ENCODE peak calls at places on chromosome 10, in eight cellular contexts. One of them, this sample, is unnamed.

GRCh38 chr10:60348982-60349381 is 40.7 kb downstream of the ANK3 start:
- DNase-seq in NCI-H2171 treated with DMSO at 0.1 percent for 48 hours: no peak
- DNase-seq in BJ: no peak
- DNase-seq in small intestine: no peak
- DNase-seq in activated naive CD4-positive, alpha-beta T cell: no peak
- DNase-seq in pancreas: no peak
- DNase-seq in mammary epithelial cell: no peak
- DNase-seq in T-helper 2 cell: no peak
- DNase-seq in this sample: no peak

GRCh38 chr10:49174926-49175500 is 13.2 kb downstream of the TMEM273 start:
- DNase-seq in NCI-H2171 treated with DMSO at 0.1 percent for 48 hours: no peak
- DNase-seq in BJ: no peak
- DNase-seq in small intestine: no peak
- DNase-seq in activated naive CD4-positive, alpha-beta T cell: no peak
- DNase-seq in pancreas: no peak
- DNase-seq in mammary epithelial cell: no peak
- DNase-seq in T-helper 2 cell: no peak
- DNase-seq in this sample: no peak

GRCh38 chr10:29908977-29909376 is 150.4 kb downstream of the JCAD start:
- DNase-seq in NCI-H2171 treated with DMSO at 0.1 percent for 48 hours: peak
- DNase-seq in BJ: no peak
- DNase-seq in small intestine: no peak
- DNase-seq in activated naive CD4-positive, alpha-beta T cell: no peak
- DNase-seq in pancreas: no peak
- DNase-seq in mammary epithelial cell: peak
- DNase-seq in T-helper 2 cell: no peak
- DNase-seq in this sample: no peak

GRCh38 chr10:125521721-125522680 is 161.0 kb downstream of the TEX36 start:
- DNase-seq in NCI-H2171 treated with DMSO at 0.1 percent for 48 hours: no peak
- DNase-seq in BJ: no peak
- DNase-seq in small intestine: no peak
- DNase-seq in activated naive CD4-positive, alpha-beta T cell: no peak
- DNase-seq in pancreas: no peak
- DNase-seq in mammary epithelial cell: no peak
- DNase-seq in T-helper 2 cell: no peak
- DNase-seq in this sample: peak

GRCh38 chr10:9762966-9763656 is 1254.6 kb upstream of the CELF2 start:
- DNase-seq in NCI-H2171 treated with DMSO at 0.1 percent for 48 hours: no peak
- DNase-seq in BJ: peak
- DNase-seq in small intestine: no peak
- DNase-seq in activated naive CD4-positive, alpha-beta T cell: no peak
- DNase-seq in pancreas: no peak
- DNase-seq in mammary epithelial cell: no peak
- DNase-seq in T-helper 2 cell: no peak
- DNase-seq in this sample: no peak

GRCh38 chr10:133058267-133059092 is 29.2 kb upstream of the ADGRA1 start:
- DNase-seq in NCI-H2171 treated with DMSO at 0.1 percent for 48 hours: no peak
- DNase-seq in BJ: no peak
- DNase-seq in small intestine: no peak
- DNase-seq in activated naive CD4-positive, alpha-beta T cell: no peak
- DNase-seq in pancreas: no peak
- DNase-seq in mammary epithelial cell: no peak
- DNase-seq in T-helper 2 cell: no peak
- DNase-seq in this sample: no peak

GRCh38 chr10:50394832-50395231 is 143.5 kb upstream of the ASAH2 start:
- DNase-seq in NCI-H2171 treated with DMSO at 0.1 percent for 48 hours: no peak
- DNase-seq in BJ: no peak
- DNase-seq in small intestine: peak
- DNase-seq in activated naive CD4-positive, alpha-beta T cell: no peak
- DNase-seq in pancreas: no peak
- DNase-seq in mammary epithelial cell: peak
- DNase-seq in T-helper 2 cell: no peak
- DNase-seq in this sample: no peak

GRCh38 chr10:84026821-84027257 is 112.5 kb upstream of the GHITM start:
- DNase-seq in NCI-H2171 treated with DMSO at 0.1 percent for 48 hours: peak
- DNase-seq in BJ: no peak
- DNase-seq in small intestine: peak
- DNase-seq in activated naive CD4-positive, alpha-beta T cell: no peak
- DNase-seq in pancreas: no peak
- DNase-seq in mammary epithelial cell: no peak
- DNase-seq in T-helper 2 cell: no peak
- DNase-seq in this sample: peak

GRCh38 chr10:71694567-71694968 is 25.0 kb downstream of the C10orf105 start:
- DNase-seq in NCI-H2171 treated with DMSO at 0.1 percent for 48 hours: no peak
- DNase-seq in BJ: no peak
- DNase-seq in small intestine: peak
- DNase-seq in activated naive CD4-positive, alpha-beta T cell: no peak
- DNase-seq in pancreas: peak
- DNase-seq in mammary epithelial cell: no peak
- DNase-seq in T-helper 2 cell: no peak
- DNase-seq in this sample: no peak

GRCh38 chr10:79431891-79432831 is 13.3 kb downstream of the ZCCHC24 start:
- DNase-seq in NCI-H2171 treated with DMSO at 0.1 percent for 48 hours: no peak
- DNase-seq in BJ: no peak
- DNase-seq in small intestine: no peak
- DNase-seq in activated naive CD4-positive, alpha-beta T cell: no peak
- DNase-seq in pancreas: no peak
- DNase-seq in mammary epithelial cell: no peak
- DNase-seq in T-helper 2 cell: no peak
- DNase-seq in this sample: no peak

GRCh38 chr10:54577682-54578081 is 223.3 kb downstream of the PCDH15 start:
- DNase-seq in NCI-H2171 treated with DMSO at 0.1 percent for 48 hours: no peak
- DNase-seq in BJ: no peak
- DNase-seq in small intestine: no peak
- DNase-seq in activated naive CD4-positive, alpha-beta T cell: no peak
- DNase-seq in pancreas: no peak
- DNase-seq in mammary epithelial cell: no peak
- DNase-seq in T-helper 2 cell: no peak
- DNase-seq in this sample: no peak

GRCh38 chr10:74055383-74056065 is 57.6 kb downstream of the VCL start:
- DNase-seq in NCI-H2171 treated with DMSO at 0.1 percent for 48 hours: no peak
- DNase-seq in BJ: no peak
- DNase-seq in small intestine: no peak
- DNase-seq in activated naive CD4-positive, alpha-beta T cell: no peak
- DNase-seq in pancreas: no peak
- DNase-seq in mammary epithelial cell: no peak
- DNase-seq in T-helper 2 cell: no peak
- DNase-seq in this sample: no peak

GRCh38 chr10:79051766-79052165 is 17.0 kb upstream of the ZMIZ1 start:
- DNase-seq in NCI-H2171 treated with DMSO at 0.1 percent for 48 hours: no peak
- DNase-seq in BJ: no peak
- DNase-seq in small intestine: no peak
- DNase-seq in activated naive CD4-positive, alpha-beta T cell: no peak
- DNase-seq in pancreas: peak
- DNase-seq in mammary epithelial cell: no peak
- DNase-seq in T-helper 2 cell: no peak
- DNase-seq in this sample: no peak

GRCh38 chr10:51092402-51092801 is 18.1 kb downstream of the PRKG1 start:
- DNase-seq in NCI-H2171 treated with DMSO at 0.1 percent for 48 hours: no peak
- DNase-seq in BJ: no peak
- DNase-seq in small intestine: no peak
- DNase-seq in activated naive CD4-positive, alpha-beta T cell: no peak
- DNase-seq in pancreas: peak
- DNase-seq in mammary epithelial cell: no peak
- DNase-seq in T-helper 2 cell: no peak
- DNase-seq in this sample: no peak

GRCh38 chr10:34862892-34863291 is 47.8 kb upstream of the PARD3 start:
- DNase-seq in NCI-H2171 treated with DMSO at 0.1 percent for 48 hours: no peak
- DNase-seq in BJ: no peak
- DNase-seq in small intestine: peak
- DNase-seq in activated naive CD4-positive, alpha-beta T cell: no peak
- DNase-seq in pancreas: no peak
- DNase-seq in mammary epithelial cell: no peak
- DNase-seq in T-helper 2 cell: no peak
- DNase-seq in this sample: no peak

GRCh38 chr10:123926401-123927264 is 35.0 kb upstream of the CPXM2 start:
- DNase-seq in NCI-H2171 treated with DMSO at 0.1 percent for 48 hours: peak
- DNase-seq in BJ: no peak
- DNase-seq in small intestine: no peak
- DNase-seq in activated naive CD4-positive, alpha-beta T cell: no peak
- DNase-seq in pancreas: no peak
- DNase-seq in mammary epithelial cell: peak
- DNase-seq in T-helper 2 cell: no peak
- DNase-seq in this sample: no peak

GRCh38 chr10:130013263-130013937 is 49.3 kb upstream of the EBF3 start:
- DNase-seq in NCI-H2171 treated with DMSO at 0.1 percent for 48 hours: no peak
- DNase-seq in BJ: no peak
- DNase-seq in small intestine: no peak
- DNase-seq in activated naive CD4-positive, alpha-beta T cell: no peak
- DNase-seq in pancreas: no peak
- DNase-seq in mammary epithelial cell: no peak
- DNase-seq in T-helper 2 cell: no peak
- DNase-seq in this sample: no peak

GRCh38 chr10:117005454-117006055 is 568 bp upstream of the SHTN1 start:
- DNase-seq in NCI-H2171 treated with DMSO at 0.1 percent for 48 hours: peak
- DNase-seq in BJ: no peak
- DNase-seq in small intestine: peak
- DNase-seq in activated naive CD4-positive, alpha-beta T cell: no peak
- DNase-seq in pancreas: peak
- DNase-seq in mammary epithelial cell: peak
- DNase-seq in T-helper 2 cell: no peak
- DNase-seq in this sample: peak

GRCh38 chr10:110641256-110641655 is 2.9 kb upstream of the RBM20 start:
- DNase-seq in NCI-H2171 treated with DMSO at 0.1 percent for 48 hours: peak
- DNase-seq in BJ: no peak
- DNase-seq in small intestine: peak
- DNase-seq in activated naive CD4-positive, alpha-beta T cell: no peak
- DNase-seq in pancreas: no peak
- DNase-seq in mammary epithelial cell: peak
- DNase-seq in T-helper 2 cell: no peak
- DNase-seq in this sample: peak

This sample was measured in NCI-H82.